ENCODE peak calls at places on chromosomes 11 and 22, in six cellular contexts. D is A549, X is K562, W is HCT116, B is HL-60, K is SK-N-SH. L is an unnamed sample.

GRCh38 chr22:30947163-30947820 is 21.3 kb downstream of the MORC2 start:
- DNase-seq in D (no peak), X (no peak), W (no peak), B (no peak), K (no peak), L (no peak)

GRCh38 chr11:126764221-126764620 is 236.3 kb downstream of the KIRREL3 start:
- DNase-seq in D (no peak), X (no peak), W (no peak), B (no peak), K (no peak), L (no peak)

GRCh38 chr11:48107188-48107704 is 109.4 kb upstream of the OR4B1 start:
- DNase-seq in D (no peak), X (no peak), W (no peak), B (peak), K (no peak), L (no peak)

GRCh38 chr22:38413085-38414008 is 41.7 kb downstream of the KCNJ4 start:
- DNase-seq in D (no peak), X (no peak), W (no peak), B (no peak), K (no peak), L (no peak)

GRCh38 chr11:134561348-134561720 is 149.3 kb upstream of the B3GAT1 start:
- DNase-seq in D (no peak), X (no peak), W (no peak), B (no peak), K (peak), L (no peak)

GRCh38 chr11:57977709-57978108 is 46.0 kb upstream of the OR9Q1 start:
- DNase-seq in D (no peak), X (no peak), W (no peak), B (no peak), K (no peak), L (no peak)

GRCh38 chr11:33691051-33691864 is 9.4 kb downstream of the C11orf91 start:
- DNase-seq in D (peak), X (no peak), W (peak), B (no peak), K (no peak), L (no peak)

GRCh38 chr11:11366793-11367192 is 13.7 kb upstream of the CSNK2A3 start:
- DNase-seq in D (no peak), X (no peak), W (no peak), B (no peak), K (no peak), L (no peak)

GRCh38 chr11:47980907-47981621 is 705 bp downstream of the PTPRJ start:
- DNase-seq in D (peak), X (peak), W (no peak), B (no peak), K (peak), L (no peak)

GRCh38 chr11:120210651-120211521 is at the start of gene OAF:
- DNase-seq in D (peak), X (peak), W (peak), B (peak), K (peak), L (no peak)

GRCh38 chr22:22245935-22246525 is 1.4 kb downstream of the VPREB1 start:
- DNase-seq in D (no peak), X (no peak), W (no peak), B (no peak), K (no peak), L (no peak)

GRCh38 chr22:26893711-26894110 is 236.3 kb downstream of the MIAT start:
- DNase-seq in D (no peak), X (no peak), W (no peak), B (no peak), K (no peak), L (no peak)

GRCh38 chr22:45460288-45461109 is 42.2 kb upstream of the FBLN1 start:
- DNase-seq in D (no peak), X (no peak), W (no peak), B (no peak), K (peak), L (no peak)

GRCh38 chr11:126476256-126476970 is 120.9 kb downstream of the ST3GAL4 start:
- DNase-seq in D (no peak), X (no peak), W (no peak), B (no peak), K (peak), L (no peak)

GRCh38 chr11:60912851-60913550 is 957 bp upstream of the TMEM109 start:
- DNase-seq in D (no peak), X (no peak), W (no peak), B (no peak), K (no peak), L (no peak)

DNA sequence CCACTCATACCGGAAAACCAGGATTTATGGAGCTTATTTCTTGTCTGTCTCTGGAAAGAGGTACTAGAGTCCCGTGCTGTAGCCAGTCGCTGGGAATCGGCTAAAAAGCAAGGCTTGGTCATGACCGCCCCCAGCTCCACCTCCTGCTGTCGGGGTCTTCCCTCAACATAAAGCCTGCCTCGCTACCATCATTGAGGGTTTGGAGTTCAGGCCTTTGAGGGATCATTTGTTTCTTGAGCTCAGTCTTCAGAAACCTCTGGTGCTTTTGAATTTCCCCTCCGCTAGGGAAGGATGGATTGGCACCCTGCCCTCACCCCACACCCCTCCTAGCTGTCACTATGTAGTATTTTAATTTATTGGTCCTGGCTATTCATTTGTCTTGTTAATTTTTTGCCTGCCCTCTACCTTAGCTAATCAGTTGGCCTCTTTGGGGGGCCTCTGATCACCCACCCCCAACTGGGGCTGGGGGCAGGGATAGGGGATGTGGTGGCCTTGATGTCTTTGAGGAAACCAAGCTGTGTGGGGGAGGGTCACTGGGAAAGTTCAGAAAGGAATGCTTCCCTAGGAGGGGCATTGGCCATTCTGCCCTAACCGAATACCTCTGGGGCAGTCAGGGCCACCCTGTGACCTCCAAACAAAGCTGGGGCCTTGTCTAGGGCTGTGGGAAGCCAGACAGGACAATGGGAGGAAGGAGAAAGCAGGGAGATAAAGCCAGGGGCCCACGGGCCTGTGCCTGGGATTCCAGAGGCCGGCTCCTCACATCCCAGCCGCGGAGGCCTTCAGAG is 97.3 kb downstream of the TSPAN18 start:
- DNase-seq in D (no peak), X (no peak), W (no peak), B (no peak), K (no peak), L (no peak)
- H3K4me3 ChIP-seq in D (no peak), X (no peak), W (no peak), B (no peak), K (no peak), L (no peak)

DNA sequence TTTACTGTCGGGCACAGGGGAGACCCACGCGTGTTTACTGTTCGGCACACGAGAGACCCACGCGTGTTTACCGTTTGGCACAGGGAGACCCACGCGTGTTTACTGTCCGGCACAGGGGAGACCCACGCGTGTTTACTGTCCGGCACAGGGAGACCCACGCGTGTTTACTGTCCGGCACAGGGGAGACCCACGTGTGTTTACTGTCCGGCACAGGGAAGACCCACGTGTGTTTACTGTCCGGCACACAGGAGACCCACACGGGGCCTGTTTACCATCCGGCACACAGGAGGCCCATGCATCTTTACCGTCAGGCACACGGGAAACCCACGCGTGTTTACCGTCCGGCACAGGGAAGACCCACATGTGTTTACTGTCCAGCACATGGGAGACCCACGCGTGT is 525.1 kb downstream of the BRD1 start:
- DNase-seq in D (no peak), X (no peak), W (no peak), B (no peak), K (no peak), L (no peak)
- TF ChIP-seq REST in D (no peak), X (no peak), W (no peak), B (no peak), K (no peak), L (no peak)

GRCh38 chr11:1571760-1572199 is 291 bp downstream of the DUSP8 start:
- DNase-seq in D (no peak), X (no peak), W (no peak), B (peak), K (no peak), L (no peak)
- H3K4me3 ChIP-seq in D (peak), X (peak), W (peak), B (peak), K (peak), L (peak)

DNA sequence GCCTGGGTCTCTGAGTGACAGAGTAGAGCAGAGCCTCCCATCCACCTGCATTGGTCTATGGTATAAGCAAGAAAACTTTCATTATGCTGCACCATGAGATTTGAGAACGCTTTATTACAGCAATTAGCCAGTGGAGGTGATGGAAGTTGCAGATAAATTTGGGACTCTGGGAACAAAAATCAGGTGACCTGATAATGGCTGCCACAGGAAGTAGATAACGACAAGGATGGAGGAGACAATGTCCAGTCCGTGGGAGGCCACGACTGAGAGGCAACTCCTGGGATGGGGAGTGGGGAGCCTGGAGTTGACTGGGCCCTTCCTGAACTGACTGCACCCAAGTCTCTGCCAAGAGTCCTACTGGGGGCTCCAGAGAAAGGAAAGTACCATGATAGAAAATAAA is 4.7 kb downstream of the MRGPRD start:
- DNase-seq in D (no peak), X (no peak), W (no peak), B (no peak), K (no peak), L (no peak)
- TF ChIP-seq REST in D (no peak), X (no peak), W (no peak), B (no peak), K (no peak), L (no peak)

GRCh38 chr11:96508861-96509260 is 119.0 kb downstream of the JRKL start:
- DNase-seq in D (no peak), X (no peak), W (no peak), B (no peak), K (no peak), L (no peak)

GRCh38 chr11:96506953-96507354 is 117.1 kb downstream of the JRKL start:
- DNase-seq in D (no peak), X (peak), W (no peak), B (no peak), K (no peak), L (no peak)

GRCh38 chr11:96500440-96500839 is 110.6 kb downstream of the JRKL start:
- DNase-seq in D (no peak), X (no peak), W (no peak), B (no peak), K (no peak), L (no peak)

GRCh38 chr11:96506041-96506440 is 116.2 kb downstream of the JRKL start:
- DNase-seq in D (no peak), X (no peak), W (no peak), B (no peak), K (no peak), L (no peak)
- H3K4me3 ChIP-seq in D (no peak), X (peak), W (no peak), B (no peak), K (no peak), L (no peak)

L was measured in Panc1.